ENCODE peak calls at places on chromosome 22, in ten cellular contexts. One of them, this sample, is unnamed. For H3K4me1, the result is how much of the 10 kb centered on the place peaks cover.

GRCh38 chr22:23849009-23850006 is 8.4 kb upstream of the SLC2A11 start:
- DNase-seq in A673: peak
- DNase-seq in psoas muscle: peak
- DNase-seq in sigmoid colon: peak
- DNase-seq in Peyer's patch: peak
- DNase-seq in right atrium auricular region: peak
- DNase-seq in thoracic aorta: peak
- DNase-seq in heart right ventricle: peak
- DNase-seq in OCI-LY7: peak
- DNase-seq in uterus: peak
- DNase-seq in this sample: peak

GRCh38 chr22:21791635-21792625 is 56.3 kb upstream of the YPEL1 start:
- DNase-seq in Peyer's patch: no peak
- DNase-seq in heart right ventricle: no peak
- DNase-seq in A673: no peak
- DNase-seq in psoas muscle: no peak
- DNase-seq in thoracic aorta: no peak
- DNase-seq in OCI-LY7: no peak
- DNase-seq in uterus: no peak
- DNase-seq in right atrium auricular region: peak
- DNase-seq in sigmoid colon: no peak
- DNase-seq in this sample: no peak

GRCh38 chr22:23069502-23070357 is 589 bp upstream of the GNAZ start:
- DNase-seq in Peyer's patch: peak
- DNase-seq in psoas muscle: peak
- DNase-seq in uterus: peak
- DNase-seq in right atrium auricular region: peak
- DNase-seq in heart right ventricle: peak
- DNase-seq in sigmoid colon: peak
- DNase-seq in OCI-LY7: peak
- DNase-seq in A673: peak
- DNase-seq in thoracic aorta: peak
- DNase-seq in this sample: peak

GRCh38 chr22:36191106-36191836 is 10.3 kb downstream of the APOL4 start:
- DNase-seq in Peyer's patch: no peak
- DNase-seq in right atrium auricular region: peak
- DNase-seq in A673: no peak
- DNase-seq in uterus: no peak
- DNase-seq in OCI-LY7: no peak
- DNase-seq in thoracic aorta: peak
- DNase-seq in psoas muscle: peak
- DNase-seq in sigmoid colon: peak
- DNase-seq in heart right ventricle: peak
- DNase-seq in this sample: no peak

GRCh38 chr22:49487950-49488349 is 339.7 kb downstream of the BRD1 start:
- DNase-seq in sigmoid colon: no peak
- DNase-seq in OCI-LY7: no peak
- DNase-seq in uterus: no peak
- DNase-seq in heart right ventricle: no peak
- DNase-seq in thoracic aorta: no peak
- DNase-seq in right atrium auricular region: no peak
- DNase-seq in Peyer's patch: no peak
- DNase-seq in psoas muscle: no peak
- DNase-seq in A673: peak
- DNase-seq in this sample: no peak

GRCh38 chr22:41636467-41636866 is 15.4 kb downstream of the XRCC6 start:
- DNase-seq in psoas muscle: peak
- DNase-seq in Peyer's patch: no peak
- DNase-seq in right atrium auricular region: peak
- DNase-seq in thoracic aorta: no peak
- DNase-seq in OCI-LY7: no peak
- DNase-seq in A673: peak
- DNase-seq in uterus: no peak
- DNase-seq in heart right ventricle: peak
- DNase-seq in sigmoid colon: no peak
- DNase-seq in this sample: no peak

GRCh38 chr22:27029584-27030130 is 372.3 kb downstream of the MIAT start:
- DNase-seq in sigmoid colon: no peak
- DNase-seq in A673: no peak
- DNase-seq in right atrium auricular region: no peak
- DNase-seq in OCI-LY7: no peak
- DNase-seq in heart right ventricle: no peak
- DNase-seq in Peyer's patch: no peak
- DNase-seq in uterus: no peak
- DNase-seq in psoas muscle: no peak
- DNase-seq in thoracic aorta: no peak
- DNase-seq in this sample: no peak

GRCh38 chr22:50298937-50299656 is 8.3 kb downstream of the PLXNB2 start:
- DNase-seq in uterus: no peak
- DNase-seq in thoracic aorta: no peak
- DNase-seq in psoas muscle: no peak
- DNase-seq in Peyer's patch: no peak
- DNase-seq in heart right ventricle: peak
- DNase-seq in OCI-LY7: no peak
- DNase-seq in right atrium auricular region: no peak
- DNase-seq in A673: peak
- DNase-seq in sigmoid colon: no peak
- DNase-seq in this sample: no peak

DNA sequence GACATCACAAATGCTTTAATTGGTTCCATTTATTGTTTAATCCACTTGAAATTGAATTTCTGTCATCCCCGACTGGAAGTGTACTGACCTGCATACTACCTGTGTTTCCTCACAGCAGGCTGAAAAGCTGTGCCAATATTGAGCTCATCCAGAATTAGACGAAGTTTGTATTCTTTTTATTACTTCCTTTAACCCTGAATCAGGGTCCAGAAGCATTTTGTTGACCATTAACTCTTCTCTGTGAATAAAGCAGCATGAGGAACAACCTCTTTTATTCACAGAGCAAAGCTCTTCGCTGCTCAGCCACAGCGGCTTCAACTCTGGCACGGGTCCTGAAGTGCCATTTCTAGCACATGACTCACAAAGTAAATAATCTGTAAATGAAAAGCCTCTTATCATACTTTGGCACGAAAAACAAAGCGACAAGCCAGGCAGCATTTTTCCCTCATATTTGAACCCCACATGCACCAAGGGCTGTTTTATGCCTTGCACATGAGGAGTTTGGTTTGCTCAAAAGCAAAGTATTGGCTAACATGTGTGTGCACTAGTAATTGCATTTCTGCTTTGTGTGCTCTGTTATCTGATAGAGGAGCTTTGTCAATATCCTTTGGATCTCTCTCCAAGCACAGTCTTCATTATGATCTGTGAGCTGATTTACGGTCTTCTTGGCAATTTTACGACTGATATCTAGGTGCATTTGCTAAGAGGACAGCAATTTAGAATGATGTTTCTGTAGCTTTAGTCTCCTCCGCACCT is 33.0 kb upstream of the APOBEC3A start:
- DNase-seq in Peyer's patch: peak
- DNase-seq in OCI-LY7: no peak
- DNase-seq in uterus: peak
- DNase-seq in sigmoid colon: peak
- DNase-seq in psoas muscle: peak
- DNase-seq in A673: peak
- DNase-seq in right atrium auricular region: peak
- DNase-seq in thoracic aorta: peak
- DNase-seq in heart right ventricle: peak
- DNase-seq in this sample: peak
- H3K4me1 ChIP-seq in Peyer's patch: under half
- H3K4me1 ChIP-seq in OCI-LY7: under half
- H3K4me1 ChIP-seq in uterus: under half
- H3K4me1 ChIP-seq in sigmoid colon: under half
- H3K4me1 ChIP-seq in psoas muscle: under half
- H3K4me1 ChIP-seq in A673: under half
- H3K4me1 ChIP-seq in right atrium auricular region: under half
- H3K4me1 ChIP-seq in thoracic aorta: under half
- H3K4me1 ChIP-seq in heart right ventricle: under half
- H3K4me1 ChIP-seq in this sample: under half

GRCh38 chr22:38295339-38295738 is 21.9 kb downstream of the CSNK1E start:
- DNase-seq in OCI-LY7: no peak
- DNase-seq in right atrium auricular region: no peak
- DNase-seq in sigmoid colon: no peak
- DNase-seq in thoracic aorta: no peak
- DNase-seq in A673: no peak
- DNase-seq in uterus: no peak
- DNase-seq in Peyer's patch: no peak
- DNase-seq in psoas muscle: no peak
- DNase-seq in heart right ventricle: no peak
- DNase-seq in this sample: no peak

GRCh38 chr22:38292694-38293093 is 19.9 kb upstream of the TMEM184B start:
- DNase-seq in OCI-LY7: no peak
- DNase-seq in uterus: no peak
- DNase-seq in psoas muscle: no peak
- DNase-seq in heart right ventricle: no peak
- DNase-seq in A673: no peak
- DNase-seq in right atrium auricular region: no peak
- DNase-seq in sigmoid colon: no peak
- DNase-seq in thoracic aorta: no peak
- DNase-seq in Peyer's patch: no peak
- DNase-seq in this sample: no peak

GRCh38 chr22:38296372-38296771 is 20.9 kb downstream of the CSNK1E start:
- DNase-seq in OCI-LY7: no peak
- DNase-seq in right atrium auricular region: no peak
- DNase-seq in A673: no peak
- DNase-seq in uterus: no peak
- DNase-seq in sigmoid colon: no peak
- DNase-seq in heart right ventricle: no peak
- DNase-seq in thoracic aorta: no peak
- DNase-seq in Peyer's patch: no peak
- DNase-seq in psoas muscle: no peak
- DNase-seq in this sample: no peak

GRCh38 chr22:38295863-38296262 is 21.4 kb downstream of the CSNK1E start:
- DNase-seq in uterus: no peak
- DNase-seq in thoracic aorta: no peak
- DNase-seq in OCI-LY7: no peak
- DNase-seq in heart right ventricle: no peak
- DNase-seq in psoas muscle: no peak
- DNase-seq in right atrium auricular region: no peak
- DNase-seq in sigmoid colon: no peak
- DNase-seq in A673: no peak
- DNase-seq in Peyer's patch: no peak
- DNase-seq in this sample: no peak

GRCh38 chr22:38294193-38294592 is 21.4 kb upstream of the TMEM184B start:
- DNase-seq in A673: no peak
- DNase-seq in uterus: no peak
- DNase-seq in Peyer's patch: no peak
- DNase-seq in thoracic aorta: no peak
- DNase-seq in psoas muscle: no peak
- DNase-seq in sigmoid colon: no peak
- DNase-seq in OCI-LY7: no peak
- DNase-seq in heart right ventricle: no peak
- DNase-seq in right atrium auricular region: no peak
- DNase-seq in this sample: no peak
- H3K27ac ChIP-seq in A673: no peak
- H3K27ac ChIP-seq in uterus: peak
- H3K27ac ChIP-seq in Peyer's patch: no peak
- H3K27ac ChIP-seq in thoracic aorta: no peak
- H3K27ac ChIP-seq in psoas muscle: no peak
- H3K27ac ChIP-seq in sigmoid colon: peak
- H3K27ac ChIP-seq in OCI-LY7: no peak
- H3K27ac ChIP-seq in heart right ventricle: peak
- H3K27ac ChIP-seq in right atrium auricular region: peak
- H3K27ac ChIP-seq in this sample: no peak

GRCh38 chr22:20083157-20083890 is 3.3 kb downstream of the DGCR8 start:
- DNase-seq in OCI-LY7: no peak
- DNase-seq in thoracic aorta: no peak
- DNase-seq in Peyer's patch: no peak
- DNase-seq in right atrium auricular region: no peak
- DNase-seq in uterus: no peak
- DNase-seq in A673: no peak
- DNase-seq in psoas muscle: no peak
- DNase-seq in heart right ventricle: no peak
- DNase-seq in sigmoid colon: no peak
- DNase-seq in this sample: no peak

GRCh38 chr22:20083891-20084546 is 4.0 kb downstream of the DGCR8 start:
- DNase-seq in uterus: no peak
- DNase-seq in OCI-LY7: no peak
- DNase-seq in Peyer's patch: no peak
- DNase-seq in psoas muscle: no peak
- DNase-seq in heart right ventricle: no peak
- DNase-seq in thoracic aorta: no peak
- DNase-seq in right atrium auricular region: no peak
- DNase-seq in sigmoid colon: no peak
- DNase-seq in A673: no peak
- DNase-seq in this sample: no peak

GRCh38 chr22:20086101-20086599 is 6.1 kb downstream of the DGCR8 start:
- DNase-seq in Peyer's patch: peak
- DNase-seq in uterus: no peak
- DNase-seq in heart right ventricle: no peak
- DNase-seq in sigmoid colon: no peak
- DNase-seq in thoracic aorta: no peak
- DNase-seq in OCI-LY7: no peak
- DNase-seq in A673: no peak
- DNase-seq in psoas muscle: no peak
- DNase-seq in right atrium auricular region: no peak
- DNase-seq in this sample: no peak

GRCh38 chr22:20085651-20086050 is 5.6 kb downstream of the DGCR8 start:
- DNase-seq in thoracic aorta: no peak
- DNase-seq in psoas muscle: no peak
- DNase-seq in uterus: no peak
- DNase-seq in right atrium auricular region: no peak
- DNase-seq in heart right ventricle: no peak
- DNase-seq in A673: no peak
- DNase-seq in sigmoid colon: no peak
- DNase-seq in OCI-LY7: no peak
- DNase-seq in Peyer's patch: peak
- DNase-seq in this sample: no peak

DNA sequence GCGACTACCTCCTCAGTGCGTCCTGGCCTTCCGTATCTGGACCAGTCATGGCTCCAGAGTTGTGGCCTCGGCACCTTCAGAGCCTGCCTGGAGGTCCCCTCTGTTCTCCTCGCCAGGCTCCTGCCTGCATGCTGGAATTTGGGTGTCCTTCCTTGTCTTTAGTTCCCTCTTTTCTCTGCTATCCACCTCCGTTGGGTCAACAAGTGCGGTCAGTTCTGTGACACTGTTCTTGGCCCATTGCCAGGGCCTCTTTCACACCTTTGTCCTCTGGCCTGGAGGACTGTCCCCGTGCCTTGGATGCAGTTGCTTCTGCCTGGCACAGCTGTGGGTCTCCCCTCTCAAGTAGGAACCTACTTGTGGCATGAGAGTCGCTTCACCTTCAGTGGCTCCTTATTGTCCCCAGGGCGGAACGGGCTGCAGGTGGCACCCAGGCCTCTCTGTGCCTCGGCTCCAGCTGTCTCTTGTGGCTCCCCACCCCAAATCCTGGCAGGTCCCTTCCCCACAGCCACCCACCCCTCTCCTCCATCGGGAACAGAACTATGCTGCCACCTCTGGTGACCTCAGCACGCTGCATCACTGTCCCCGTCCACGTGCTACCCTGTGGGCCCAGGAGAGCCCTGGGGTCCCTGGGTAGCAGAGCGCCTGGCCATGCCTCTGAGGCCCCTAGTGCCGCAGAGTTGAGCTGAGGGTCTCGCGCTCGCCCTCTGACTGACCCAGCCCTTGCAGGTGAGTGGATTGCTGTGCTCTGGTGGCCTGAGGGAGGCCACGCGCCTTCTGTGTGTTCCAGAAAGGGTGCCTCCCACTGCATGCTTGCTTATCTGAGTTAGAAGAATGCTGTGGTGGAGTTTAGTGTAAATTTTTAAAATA is 4.7 kb downstream of the DGCR8 start:
- DNase-seq in Peyer's patch: peak
- DNase-seq in A673: peak
- DNase-seq in thoracic aorta: no peak
- DNase-seq in OCI-LY7: peak
- DNase-seq in sigmoid colon: no peak
- DNase-seq in heart right ventricle: no peak
- DNase-seq in psoas muscle: no peak
- DNase-seq in right atrium auricular region: no peak
- DNase-seq in uterus: no peak
- DNase-seq in this sample: no peak
- TF ChIP-seq CTCF in Peyer's patch: peak
- TF ChIP-seq CTCF in A673: peak
- TF ChIP-seq CTCF in thoracic aorta: no peak
- TF ChIP-seq CTCF in OCI-LY7: peak
- TF ChIP-seq CTCF in sigmoid colon: peak
- TF ChIP-seq CTCF in heart right ventricle: peak
- TF ChIP-seq CTCF in psoas muscle: peak
- TF ChIP-seq CTCF in right atrium auricular region: no peak
- TF ChIP-seq CTCF in uterus: no peak
- TF ChIP-seq CTCF in this sample: no peak

DNA sequence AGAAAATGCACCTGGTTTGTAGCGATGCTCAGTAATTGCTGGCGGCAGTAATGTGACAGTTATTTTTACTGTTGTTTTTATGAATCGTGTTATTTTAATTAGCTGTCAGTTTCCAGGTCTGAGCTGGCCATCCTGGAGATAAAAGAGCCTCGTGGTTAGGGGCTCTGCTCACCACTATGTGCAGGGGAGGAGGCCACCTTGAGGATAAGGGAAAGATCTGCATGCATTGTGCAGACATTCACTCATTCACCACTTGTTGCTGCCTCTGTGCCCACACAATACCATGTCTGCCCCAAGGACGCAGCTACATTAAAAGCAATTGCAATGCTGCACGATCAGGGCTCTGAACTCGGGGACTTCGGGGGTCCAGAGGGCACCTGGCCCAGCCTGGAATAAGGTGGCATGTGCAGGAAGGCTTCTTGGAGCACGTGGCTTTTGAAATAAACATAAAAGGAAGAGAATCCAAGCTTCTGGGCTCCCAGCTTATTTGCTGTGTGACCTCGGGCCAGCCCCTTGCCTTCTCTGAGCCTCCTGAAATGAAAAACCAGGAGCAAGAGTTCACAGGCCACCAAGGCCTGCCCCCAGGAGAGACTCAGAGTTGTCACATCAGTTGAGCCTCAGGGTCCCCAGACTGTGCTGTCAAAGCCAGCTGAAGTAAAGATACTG is 44.7 kb upstream of the SHISAL1 start:
- DNase-seq in sigmoid colon: no peak
- DNase-seq in thoracic aorta: no peak
- DNase-seq in A673: peak
- DNase-seq in OCI-LY7: no peak
- DNase-seq in uterus: peak
- DNase-seq in heart right ventricle: no peak
- DNase-seq in psoas muscle: no peak
- DNase-seq in Peyer's patch: peak
- DNase-seq in right atrium auricular region: no peak
- DNase-seq in this sample: no peak
- H3K4me1 ChIP-seq in sigmoid colon: half or more
- H3K4me1 ChIP-seq in thoracic aorta: under half
- H3K4me1 ChIP-seq in A673: under half
- H3K4me1 ChIP-seq in OCI-LY7: under half
- H3K4me1 ChIP-seq in uterus: under half
- H3K4me1 ChIP-seq in heart right ventricle: under half
- H3K4me1 ChIP-seq in psoas muscle: under half
- H3K4me1 ChIP-seq in Peyer's patch: under half
- H3K4me1 ChIP-seq in right atrium auricular region: under half
- H3K4me1 ChIP-seq in this sample: under half